ENCODE peak calls at places on chromosomes 3 and 15, in four cellular contexts. One of them, this sample, is unnamed.

GRCh38 chr3:47413751-47414150 is 32.9 kb downstream of the PTPN23 start:
- DNase-seq in retinal pigment epithelial cell: no peak
- DNase-seq in iPS-NIHi11: no peak
- DNase-seq in renal cortical epithelial cell: no peak
- DNase-seq in this sample: no peak

GRCh38 chr3:39809181-39809994 is at the start of gene MYRIP:
- DNase-seq in retinal pigment epithelial cell: no peak
- DNase-seq in iPS-NIHi11: peak; percentile 94
- DNase-seq in renal cortical epithelial cell: peak; percentile 4
- DNase-seq in this sample: peak; percentile 62

GRCh38 chr3:42179110-42179725 is 86.8 kb downstream of the CCK start:
- DNase-seq in retinal pigment epithelial cell: peak; percentile 62
- DNase-seq in iPS-NIHi11: peak; percentile 64
- DNase-seq in renal cortical epithelial cell: peak; percentile 97
- DNase-seq in this sample: peak; percentile 52

GRCh38 chr3:141460097-141460704 is 26.6 kb upstream of the RASA2 start:
- DNase-seq in retinal pigment epithelial cell: peak; percentile 21
- DNase-seq in iPS-NIHi11: peak; percentile 89
- DNase-seq in renal cortical epithelial cell: peak; percentile 64
- DNase-seq in this sample: peak; percentile 82

GRCh38 chr3:189936210-189936609 is 184.5 kb downstream of the P3H2 start:
- DNase-seq in retinal pigment epithelial cell: no peak
- DNase-seq in iPS-NIHi11: no peak
- DNase-seq in renal cortical epithelial cell: no peak
- DNase-seq in this sample: no peak

GRCh38 chr3:3802021-3802420 is 2.8 kb downstream of the LRRN1 start:
- DNase-seq in retinal pigment epithelial cell: peak; percentile 16
- DNase-seq in iPS-NIHi11: no peak
- DNase-seq in renal cortical epithelial cell: no peak
- DNase-seq in this sample: no peak

GRCh38 chr3:177816667-177817208 is 619.5 kb upstream of the TBL1XR1 start:
- DNase-seq in retinal pigment epithelial cell: peak; percentile 77
- DNase-seq in iPS-NIHi11: peak; percentile 57
- DNase-seq in renal cortical epithelial cell: peak; percentile 100
- DNase-seq in this sample: no peak

GRCh38 chr15:99566157-99566900 is 545 bp downstream of the MEF2A start:
- DNase-seq in retinal pigment epithelial cell: no peak
- DNase-seq in iPS-NIHi11: peak; percentile 46
- DNase-seq in renal cortical epithelial cell: no peak
- DNase-seq in this sample: no peak

GRCh38 chr15:62979252-62979651 is 63.3 kb upstream of the TPM1 start:
- DNase-seq in retinal pigment epithelial cell: no peak
- DNase-seq in iPS-NIHi11: no peak
- DNase-seq in renal cortical epithelial cell: peak; percentile 62
- DNase-seq in this sample: no peak

GRCh38 chr3:89246326-89246725 is 138.9 kb downstream of the EPHA3 start:
- DNase-seq in retinal pigment epithelial cell: no peak
- DNase-seq in iPS-NIHi11: peak; percentile 47
- DNase-seq in renal cortical epithelial cell: no peak
- DNase-seq in this sample: no peak

GRCh38 chr15:67267951-67268941 is 13.7 kb downstream of the IQCH start:
- DNase-seq in retinal pigment epithelial cell: no peak
- DNase-seq in iPS-NIHi11: no peak
- DNase-seq in renal cortical epithelial cell: no peak
- DNase-seq in this sample: no peak

GRCh38 chr3:168863561-168863960 is 767.8 kb upstream of the GOLIM4 start:
- DNase-seq in retinal pigment epithelial cell: no peak
- DNase-seq in iPS-NIHi11: no peak
- DNase-seq in renal cortical epithelial cell: peak; percentile 96
- DNase-seq in this sample: no peak

GRCh38 chr15:99154271-99154670 is 49.4 kb downstream of the SYNM start:
- DNase-seq in retinal pigment epithelial cell: no peak
- DNase-seq in iPS-NIHi11: no peak
- DNase-seq in renal cortical epithelial cell: no peak
- DNase-seq in this sample: no peak

GRCh38 chr15:51416129-51416528 is 74.7 kb downstream of the GLDN start:
- DNase-seq in retinal pigment epithelial cell: no peak
- DNase-seq in iPS-NIHi11: no peak
- DNase-seq in renal cortical epithelial cell: no peak
- DNase-seq in this sample: no peak

GRCh38 chr3:112546216-112546759 is 15.5 kb downstream of the ATG3 start:
- DNase-seq in retinal pigment epithelial cell: no peak
- DNase-seq in iPS-NIHi11: no peak
- DNase-seq in renal cortical epithelial cell: no peak
- DNase-seq in this sample: no peak

GRCh38 chr3:33749546-33750215 is 31.6 kb upstream of the CLASP2 start:
- DNase-seq in retinal pigment epithelial cell: no peak
- DNase-seq in iPS-NIHi11: no peak
- DNase-seq in renal cortical epithelial cell: no peak
- DNase-seq in this sample: no peak

GRCh38 chr15:77186518-77187095 is 115.7 kb upstream of the TSPAN3 start:
- DNase-seq in retinal pigment epithelial cell: no peak
- DNase-seq in iPS-NIHi11: peak; percentile 14
- DNase-seq in renal cortical epithelial cell: peak; percentile 29
- DNase-seq in this sample: no peak

GRCh38 chr3:4360817-4361216 is 57.6 kb downstream of the SETMAR start:
- DNase-seq in retinal pigment epithelial cell: no peak
- DNase-seq in iPS-NIHi11: no peak
- DNase-seq in renal cortical epithelial cell: no peak
- DNase-seq in this sample: no peak

This sample was measured in occipital lobe.